ENCODE peak calls at places on chromosomes 3 and 15, in six cellular contexts. H, Z, A, K, U and R are unnamed samples.

GRCh38 chr3:56917740-56918568 is 116.2 kb upstream of the ARHGEF3 start:
- DNase-seq in H (no peak), K (no peak), U (no peak), A (no peak), Z (no peak), R (no peak)

GRCh38 chr3:24493951-24494615 is 567 bp downstream of the THRB start:
- DNase-seq in A (peak), U (peak), Z (peak), K (peak), H (no peak), R (no peak)

GRCh38 chr3:69012836-69013255 is 638 bp downstream of the EOGT start:
- DNase-seq in K (peak), U (no peak), Z (peak), H (no peak), A (peak), R (no peak)

GRCh38 chr3:65672876-65673815 is 365.6 kb downstream of the MAGI1 start:
- DNase-seq in K (peak), A (peak), U (no peak), H (peak), Z (no peak), R (peak)

GRCh38 chr3:163474766-163475165 is 1603.5 kb downstream of the SI start:
- DNase-seq in A (no peak), Z (no peak), U (no peak), K (no peak), H (no peak), R (no peak)

GRCh38 chr15:71252036-71252898 is 137.0 kb downstream of the THSD4 start:
- DNase-seq in H (no peak), K (no peak), A (no peak), U (peak), Z (no peak), R (no peak)

GRCh38 chr3:14146381-14147062 is 21.7 kb downstream of the TMEM43 start:
- DNase-seq in Z (no peak), A (no peak), H (no peak), U (no peak), K (no peak), R (no peak)

GRCh38 chr3:73656241-73656890 is 31.6 kb upstream of the PDZRN3 start:
- DNase-seq in Z (no peak), H (no peak), U (no peak), A (no peak), K (no peak), R (no peak)

GRCh38 chr3:53109822-53110771 is 20.1 kb downstream of the RFT1 start:
- DNase-seq in Z (no peak), H (no peak), K (peak), A (peak), U (no peak), R (peak)

GRCh38 chr3:85141-85540 is 111.4 kb upstream of the CHL1 start:
- DNase-seq in U (no peak), Z (no peak), K (no peak), A (no peak), H (no peak), R (no peak)

GRCh38 chr3:194672876-194673275 is 885 bp upstream of the LSG1 start:
- DNase-seq in U (no peak), Z (no peak), K (no peak), A (no peak), H (no peak), R (no peak)

GRCh38 chr3:102057781-102058421 is 208.6 kb downstream of the NFKBIZ start:
- DNase-seq in U (no peak), A (no peak), K (no peak), H (no peak), Z (no peak), R (no peak)

GRCh38 chr3:454986-455385 is 258.4 kb downstream of the CHL1 start:
- DNase-seq in A (no peak), U (no peak), Z (no peak), K (no peak), H (no peak), R (no peak)

GRCh38 chr3:16305121-16305541 is 40.1 kb downstream of the OXNAD1 start:
- DNase-seq in U (no peak), H (no peak), K (no peak), Z (no peak), A (no peak), R (no peak)

GRCh38 chr3:194871143-194871863 is 185.6 kb downstream of the FAM43A start:
- DNase-seq in A (peak), U (peak), H (no peak), Z (no peak), K (peak), R (peak)

GRCh38 chr3:39234705-39235104 is 42.3 kb upstream of the XIRP1 start:
- DNase-seq in A (no peak), U (no peak), Z (no peak), H (no peak), K (no peak), R (no peak)

GRCh38 chr3:12941495-12942023 is 100.2 kb upstream of the RPL32 start:
- DNase-seq in Z (no peak), A (no peak), U (no peak), H (no peak), K (no peak), R (no peak)

GRCh38 chr3:143083781-143084180 is 35.8 kb upstream of the CHST2 start:
- DNase-seq in U (no peak), K (no peak), H (no peak), Z (no peak), A (no peak), R (no peak)

DNA sequence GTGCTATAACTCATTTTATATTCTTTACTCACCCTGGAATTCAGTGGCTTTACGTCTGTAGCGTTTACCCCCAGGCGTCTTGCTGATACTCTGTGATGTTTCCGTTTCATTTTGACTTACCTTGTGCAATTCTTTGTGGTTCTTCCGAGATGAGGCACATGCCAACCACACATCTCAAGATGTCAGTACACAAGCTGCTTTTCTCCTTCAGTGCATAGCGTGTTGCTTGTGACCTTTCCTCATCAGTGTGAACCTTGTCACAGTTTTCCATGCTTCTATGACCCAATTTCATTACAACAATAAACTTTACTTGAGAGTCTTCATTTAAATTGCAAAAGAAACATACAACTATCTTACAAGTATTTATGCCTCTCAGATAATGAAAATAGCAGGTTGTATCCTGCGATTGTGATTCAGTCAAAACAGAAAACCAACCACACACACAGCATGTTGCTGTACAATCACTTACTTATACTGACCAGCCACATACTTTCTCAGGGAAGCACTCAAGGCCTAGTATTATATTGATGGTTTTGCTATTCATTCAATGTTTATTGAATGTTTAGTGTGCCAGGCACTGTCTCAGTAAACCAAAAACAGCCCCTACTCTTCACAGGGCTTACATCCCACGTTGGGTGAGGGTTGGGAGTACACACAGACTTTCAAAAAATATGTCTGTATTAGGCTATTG is 4.6 kb upstream of the TBL1XR1 start:
- DNase-seq in U (no peak), K (no peak), A (no peak), Z (no peak), H (no peak), R (peak)
- H3K27ac ChIP-seq in U (no peak), K (no peak), A (no peak), Z (no peak), H (peak), R (no peak)

DNA sequence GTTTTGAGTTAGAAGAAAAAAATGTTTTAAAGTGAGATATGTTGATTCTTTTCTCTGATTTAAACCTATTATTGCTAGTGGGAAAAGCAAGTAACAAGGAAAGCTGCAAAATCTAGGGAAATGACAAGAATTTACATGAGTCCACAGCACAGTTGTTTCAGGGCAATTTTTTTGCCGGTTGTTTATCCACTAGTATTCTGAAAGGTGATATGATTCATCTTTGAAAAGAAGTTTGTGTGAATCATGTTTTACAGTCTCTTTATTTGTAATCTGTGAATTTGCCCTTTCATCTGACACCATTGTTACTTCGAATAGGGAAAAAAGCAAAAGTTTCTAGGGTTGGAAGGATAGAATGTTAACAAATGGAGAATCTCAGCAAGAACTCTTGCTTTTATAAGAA is 894.7 kb downstream of the OTOL1 start:
- DNase-seq in U (peak), H (no peak), K (no peak), Z (no peak), A (no peak), R (no peak)
- H3K27ac ChIP-seq in U (peak), H (no peak), K (no peak), Z (no peak), A (no peak), R (no peak)

GRCh38 chr15:57922780-57923179 is 142.7 kb downstream of the ALDH1A2 start:
- DNase-seq in A (peak), U (no peak), Z (no peak), H (no peak), K (peak), R (no peak)

GRCh38 chr15:57923311-57923710 is 142.2 kb downstream of the ALDH1A2 start:
- DNase-seq in Z (no peak), U (no peak), K (peak), H (no peak), A (no peak), R (no peak)

GRCh38 chr15:57924536-57924935 is 141.0 kb downstream of the ALDH1A2 start:
- DNase-seq in K (no peak), A (no peak), Z (no peak), U (no peak), H (no peak), R (no peak)

GRCh38 chr15:57925650-57926049 is 139.9 kb downstream of the ALDH1A2 start:
- DNase-seq in K (no peak), Z (no peak), U (no peak), H (no peak), A (no peak), R (no peak)

GRCh38 chr15:57923750-57924149 is 141.8 kb downstream of the ALDH1A2 start:
- DNase-seq in U (no peak), K (peak), Z (no peak), H (no peak), A (no peak), R (no peak)
- H3K27ac ChIP-seq in U (no peak), K (peak), Z (peak), H (no peak), A (no peak), R (no peak)

GRCh38 chr15:35728176-35728938 is 182.4 kb upstream of the DPH6 start:
- DNase-seq in H (no peak), Z (no peak), A (no peak), K (no peak), U (peak), R (no peak)
- H3K27ac ChIP-seq in H (no peak), Z (no peak), A (peak), K (peak), U (peak), R (no peak)